ENCODE peak calls at places on chromosomes 1 and 21, in nine cellular contexts. X, Z, Q, B, Y, C, U, H and T are unnamed samples.

GRCh38 chr1:21896652-21897532 is 40.2 kb downstream of the HSPG2 start:
- DNase-seq in X (no peak), Z (no peak), Q (no peak), B (no peak), Y (no peak), C (no peak), U (no peak), H (no peak), T (no peak)

GRCh38 chr1:218585565-218586184 is 240.5 kb downstream of the TGFB2 start:
- DNase-seq in X (no peak), Z (peak), Q (peak), B (no peak), Y (peak), C (peak), U (no peak), H (no peak), T (no peak)

GRCh38 chr1:53641481-53642214 is 97.3 kb downstream of the GLIS1 start:
- DNase-seq in X (no peak), Z (no peak), Q (no peak), B (no peak), Y (no peak), C (no peak), U (no peak), H (no peak), T (no peak)

GRCh38 chr1:60984066-60984799 is 98.1 kb upstream of the NFIA start:
- DNase-seq in X (no peak), Z (peak), Q (no peak), B (no peak), Y (no peak), C (peak), U (no peak), H (no peak), T (no peak)

GRCh38 chr1:3717715-3718601 is 34.3 kb upstream of the CCDC27 start:
- DNase-seq in X (no peak), Z (peak), Q (no peak), B (no peak), Y (no peak), C (peak), U (no peak), H (no peak), T (no peak)

GRCh38 chr1:101781437-101781836 is 215.3 kb downstream of the OLFM3 start:
- DNase-seq in X (peak), Z (no peak), Q (no peak), B (no peak), Y (no peak), C (no peak), U (no peak), H (no peak), T (no peak)

GRCh38 chr1:222061711-222062359 is 319.9 kb upstream of the DUSP10 start:
- DNase-seq in X (no peak), Z (no peak), Q (no peak), B (no peak), Y (no peak), C (no peak), U (no peak), H (no peak), T (no peak)

GRCh38 chr1:183687546-183688279 is 34.6 kb upstream of the APOBEC4 start:
- DNase-seq in X (no peak), Z (no peak), Q (no peak), B (no peak), Y (no peak), C (no peak), U (no peak), H (no peak), T (no peak)

GRCh38 chr1:9872430-9873165 is 37.5 kb downstream of the CTNNBIP1 start:
- DNase-seq in X (no peak), Z (no peak), Q (no peak), B (no peak), Y (no peak), C (peak), U (no peak), H (no peak), T (no peak)

GRCh38 chr1:204494281-204495077 is at the start of gene PIK3C2B:
- DNase-seq in X (peak), Z (peak), Q (peak), B (peak), Y (peak), C (peak), U (peak), H (peak), T (peak)

GRCh38 chr1:33634806-33635205 is 162.4 kb downstream of the ZSCAN20 start:
- DNase-seq in X (no peak), Z (peak), Q (no peak), B (no peak), Y (no peak), C (peak), U (no peak), H (no peak), T (no peak)

GRCh38 chr1:233300326-233300725 is 4.8 kb upstream of the PCNX2 start:
- DNase-seq in X (no peak), Z (no peak), Q (no peak), B (no peak), Y (no peak), C (no peak), U (no peak), H (no peak), T (no peak)

GRCh38 chr1:162612606-162613400 is 19.5 kb upstream of the DDR2 start:
- DNase-seq in X (no peak), Z (no peak), Q (no peak), B (no peak), Y (peak), C (no peak), U (no peak), H (no peak), T (no peak)

GRCh38 chr1:54610048-54610447 is 13.3 kb downstream of the FAM151A start:
- DNase-seq in X (no peak), Z (no peak), Q (no peak), B (no peak), Y (no peak), C (no peak), U (no peak), H (no peak), T (no peak)

GRCh38 chr1:163162281-163162937 is 40.3 kb downstream of the RGS5 start:
- DNase-seq in X (no peak), Z (no peak), Q (no peak), B (no peak), Y (no peak), C (no peak), U (no peak), H (no peak), T (no peak)

GRCh38 chr1:228222548-228222947 is 14.7 kb downstream of the OBSCN start:
- DNase-seq in X (no peak), Z (no peak), Q (no peak), B (no peak), Y (no peak), C (no peak), U (no peak), H (no peak), T (no peak)

GRCh38 chr1:101330427-101331130 is 93.8 kb downstream of the S1PR1 start:
- DNase-seq in X (no peak), Z (no peak), Q (no peak), B (no peak), Y (no peak), C (no peak), U (no peak), H (no peak), T (no peak)

GRCh38 chr1:74771913-74772515 is 39.1 kb downstream of the TYW3 start:
- DNase-seq in X (peak), Z (no peak), Q (no peak), B (no peak), Y (peak), C (peak), U (no peak), H (no peak), T (peak)

GRCh38 chr1:161307230-161307768 is 2.5 kb downstream of the MPZ start:
- DNase-seq in X (no peak), Z (peak), Q (no peak), B (no peak), Y (peak), C (peak), U (no peak), H (no peak), T (peak)

GRCh38 chr1:68479501-68479900 is 17.4 kb downstream of the DEPDC1 start:
- DNase-seq in X (no peak), Z (no peak), Q (no peak), B (no peak), Y (no peak), C (no peak), U (no peak), H (no peak), T (no peak)

GRCh38 chr21:45443595-45444181 is 38.7 kb downstream of the COL18A1 start:
- DNase-seq in X (no peak), Z (no peak), Q (no peak), B (no peak), Y (no peak), C (no peak), U (no peak), H (no peak), T (no peak)

GRCh38 chr21:35026153-35026499 is 23.0 kb downstream of the RUNX1 start:
- DNase-seq in X (no peak), Z (no peak), Q (no peak), B (no peak), Y (no peak), C (no peak), U (no peak), H (no peak), T (no peak)

GRCh38 chr1:39391741-39392679 is 99.4 kb upstream of the BMP8A start:
- DNase-seq in X (peak), Z (peak), Q (no peak), B (no peak), Y (peak), C (peak), U (no peak), H (no peak), T (no peak)

GRCh38 chr1:40421694-40422384 is 28.4 kb upstream of the ZFP69B start:
- DNase-seq in X (peak), Z (no peak), Q (peak), B (no peak), Y (no peak), C (peak), U (no peak), H (no peak), T (no peak)

GRCh38 chr1:174239541-174239940 is 80.2 kb downstream of the RABGAP1L start:
- DNase-seq in X (no peak), Z (no peak), Q (no peak), B (no peak), Y (no peak), C (no peak), U (no peak), H (no peak), T (no peak)